ENCODE peak calls at places on chromosomes 16 and 17, in ten cellular contexts. M is mesendoderm; Y is A673; N is pancreas; F is substantia nigra; C is ovary; W is K562; R is AG04450; A is hepatocyte; K is CD4-positive, alpha-beta T cell. P is an unnamed sample.

GRCh38 chr17:50316016-50316587 is 29.8 kb upstream of the XYLT2 start:
- DNase-seq in M (no peak), Y (peak; percentile 81), N (no peak), F (no peak), C (no peak), W (no peak), R (no peak), A (no peak), K (no peak), P (no peak)

GRCh38 chr17:39014795-39015545 is 47.8 kb upstream of the FBXO47 start:
- DNase-seq in M (peak; percentile 55), Y (no peak), N (no peak), F (no peak), C (no peak), W (no peak), R (no peak), A (no peak), K (no peak), P (no peak)

GRCh38 chr17:73232587-73233373 is 28.9 kb downstream of the CPSF4L start:
- DNase-seq in M (peak; percentile 60), Y (peak; percentile 19), N (peak; percentile 32), F (peak; percentile 41), C (no peak), W (peak; percentile 40), R (no peak), A (peak; percentile 67), K (peak; percentile 17), P (no peak)

GRCh38 chr16:24670623-24671454 is 58.6 kb upstream of the TNRC6A start:
- DNase-seq in M (peak; percentile 84), Y (peak; percentile 79), N (peak; percentile 27), F (peak; percentile 75), C (peak; percentile 56), W (no peak), R (no peak), A (peak; percentile 63), K (no peak), P (no peak)

GRCh38 chr16:89140401-89140800 is 31.1 kb upstream of the CDH15 start:
- DNase-seq in M (no peak), Y (no peak), N (no peak), F (no peak), C (no peak), W (no peak), R (no peak), A (no peak), K (no peak), P (no peak)

GRCh38 chr16:88372522-88372921 is 10.2 kb upstream of the ZNF469 start:
- DNase-seq in M (no peak), Y (no peak), N (no peak), F (no peak), C (no peak), W (no peak), R (no peak), A (no peak), K (no peak), P (no peak)

GRCh38 chr16:2008009-2008526 is 1.6 kb downstream of the ZNF598 start:
- DNase-seq in M (no peak), Y (no peak), N (peak; percentile 82), F (no peak), C (peak; percentile 41), W (no peak), R (no peak), A (no peak), K (no peak), P (no peak)

GRCh38 chr17:44967026-44967906 is 837 bp downstream of the C1QL1 start:
- DNase-seq in M (no peak), Y (no peak), N (no peak), F (no peak), C (peak; percentile 41), W (no peak), R (no peak), A (no peak), K (no peak), P (peak; percentile 75)

GRCh38 chr17:21252875-21253645 is at the start of gene NATD1:
- DNase-seq in M (peak; percentile 92), Y (peak; percentile 89), N (peak; percentile 77), F (peak; percentile 85), C (peak; percentile 83), W (peak; percentile 84), R (peak; percentile 39), A (peak; percentile 92), K (peak; percentile 73), P (peak; percentile 44)

GRCh38 chr16:84360170-84360569 is 8.2 kb upstream of the ATP2C2 start:
- DNase-seq in M (no peak), Y (no peak), N (no peak), F (no peak), C (no peak), W (no peak), R (no peak), A (no peak), K (no peak), P (no peak)

GRCh38 chr16:79895917-79896203 is 295.3 kb upstream of the MAF start:
- DNase-seq in M (no peak), Y (no peak), N (no peak), F (no peak), C (no peak), W (no peak), R (no peak), A (no peak), K (no peak), P (no peak)

GRCh38 chr17:28620010-28620409 is 6.0 kb upstream of the RSKR start:
- DNase-seq in M (no peak), Y (no peak), N (no peak), F (no peak), C (no peak), W (no peak), R (no peak), A (no peak), K (no peak), P (no peak)
- H3K27ac ChIP-seq in M (no peak overlapping the region), Y (no peak overlapping the region), N (no peak overlapping the region), F (no peak overlapping the region), C (no peak overlapping the region), W (no peak overlapping the region), R (no peak overlapping the region), A (no peak overlapping the region), K (no peak overlapping the region), P (no peak overlapping the region)

DNA sequence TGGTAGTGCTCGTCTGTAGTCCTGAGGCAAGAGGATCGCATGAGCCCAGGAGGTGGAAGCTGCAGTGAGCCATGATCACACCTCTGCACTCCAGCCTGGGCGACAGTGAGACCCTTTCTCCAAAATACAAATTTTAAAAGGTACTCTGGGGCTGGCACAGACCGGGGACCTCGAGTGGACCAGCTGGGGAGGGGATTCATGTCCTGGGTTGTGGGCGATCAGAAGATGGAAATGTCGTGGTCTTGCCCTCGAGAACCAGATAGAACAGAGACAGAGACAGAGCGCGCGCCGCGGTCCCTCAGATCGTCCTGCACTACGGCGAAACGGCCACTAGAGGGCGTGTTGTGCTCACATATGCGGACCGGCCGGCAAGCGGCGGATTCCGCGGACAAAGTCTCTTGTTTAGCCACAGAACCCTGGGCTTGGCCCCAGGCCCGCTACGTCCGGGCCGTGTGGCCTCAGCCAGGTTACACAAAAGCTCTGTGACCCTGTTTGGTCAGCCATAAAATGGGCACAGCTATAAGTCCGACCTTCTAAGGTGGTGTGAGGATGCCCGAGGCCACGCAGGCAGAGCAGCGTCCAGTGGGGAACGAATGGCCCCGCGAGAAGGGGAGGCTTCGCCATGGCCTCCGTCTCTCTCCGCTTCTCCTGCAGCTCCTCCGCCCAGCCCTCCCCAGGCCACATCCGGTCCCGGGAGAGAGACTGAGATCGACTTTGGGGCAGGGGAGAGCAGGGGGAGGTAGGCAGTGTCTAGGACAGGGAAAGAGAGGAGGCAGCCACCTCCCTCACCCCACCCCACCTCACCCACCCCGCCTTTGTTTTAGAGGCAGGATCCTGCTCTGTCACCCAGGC is 14.6 kb upstream of the SBK1 start:
- DNase-seq in M (peak; percentile 89), Y (peak; percentile 77), N (peak; percentile 64), F (peak; percentile 71), C (peak; percentile 88), W (peak; percentile 79), R (peak; percentile 37), A (peak; percentile 91), K (peak; percentile 83), P (peak; percentile 96)
- H3K27ac ChIP-seq in M (no peak overlapping the region), Y (no peak overlapping the region), N (no peak overlapping the region), F (peak overlapping the region; percentile 51), C (no peak overlapping the region), W (no peak overlapping the region), R (no peak overlapping the region), A (no peak overlapping the region), K (peak overlapping the region; percentile 39), P (peak overlapping the region; percentile 34)

DNA sequence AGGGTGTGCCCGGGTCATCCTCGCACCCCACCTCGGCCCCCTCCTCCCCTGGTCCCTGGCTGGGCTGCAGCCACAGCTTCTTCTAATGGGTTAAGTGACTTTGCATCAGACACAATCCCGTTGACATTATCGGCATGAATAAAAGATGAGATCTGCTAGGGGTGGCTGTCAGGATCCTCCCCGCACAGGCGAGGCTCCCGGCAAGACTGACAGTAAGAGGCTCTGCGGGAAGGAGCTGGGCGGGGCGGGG is 191.1 kb upstream of the GSE1 start:
- DNase-seq in M (no peak), Y (peak; percentile 93), N (no peak), F (no peak), C (no peak), W (peak; percentile 64), R (no peak), A (no peak), K (no peak), P (no peak)
- H3K27ac ChIP-seq in M (no peak overlapping the region), Y (peak overlapping the region; percentile 41), N (peak overlapping the region; percentile 57), F (no peak overlapping the region), C (no peak overlapping the region), W (no peak overlapping the region), R (no peak overlapping the region), A (peak overlapping the region; percentile 69), K (no peak overlapping the region), P (no peak overlapping the region)

GRCh38 chr17:19244796-19245195 is 7.6 kb downstream of the EPN2 start:
- DNase-seq in M (no peak), Y (no peak), N (no peak), F (no peak), C (no peak), W (no peak), R (no peak), A (no peak), K (no peak), P (no peak)

GRCh38 chr17:19248149-19248922 is 11.2 kb downstream of the EPN2 start:
- DNase-seq in M (peak; percentile 19), Y (no peak), N (no peak), F (no peak), C (no peak), W (peak; percentile 61), R (no peak), A (no peak), K (no peak), P (no peak)

GRCh38 chr17:19248923-19249574 is 11.9 kb downstream of the EPN2 start:
- DNase-seq in M (no peak), Y (no peak), N (no peak), F (peak; percentile 38), C (no peak), W (peak; percentile 18), R (peak; percentile 72), A (peak; percentile 22), K (no peak), P (no peak)

GRCh38 chr17:19249681-19250080 is 12.5 kb downstream of the EPN2 start:
- DNase-seq in M (no peak), Y (no peak), N (no peak), F (no peak), C (peak; percentile 47), W (no peak), R (no peak), A (no peak), K (no peak), P (no peak)

DNA sequence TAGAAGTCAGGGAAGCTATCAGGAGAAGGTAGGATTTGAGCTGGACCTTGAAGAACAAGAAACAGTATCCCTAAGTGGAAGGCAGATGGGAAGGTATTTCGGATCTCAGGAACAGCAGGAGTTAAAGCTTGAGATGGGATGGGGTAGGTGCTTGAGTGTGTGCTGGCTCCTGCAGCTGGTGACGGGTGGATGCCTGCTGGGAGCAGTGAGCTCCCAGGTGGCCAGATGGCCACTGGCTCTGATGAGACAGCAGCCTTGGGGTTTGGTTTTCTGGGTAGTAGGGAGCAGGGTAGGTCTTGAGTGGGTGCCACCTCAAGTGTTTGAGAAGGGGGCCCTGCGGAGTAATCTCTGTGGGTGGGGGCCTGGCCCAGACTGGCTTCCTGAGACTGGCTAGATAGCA is 10.3 kb downstream of the EPN2 start:
- DNase-seq in M (no peak), Y (no peak), N (no peak), F (no peak), C (no peak), W (no peak), R (no peak), A (no peak), K (no peak), P (no peak)
- H3K27ac ChIP-seq in M (no peak overlapping the region), Y (peak overlapping the region; percentile 13), N (no peak overlapping the region), F (peak overlapping the region; percentile 97), C (peak overlapping the region; percentile 13), W (no peak overlapping the region), R (peak overlapping the region; percentile 47), A (no peak overlapping the region), K (no peak overlapping the region), P (no peak overlapping the region)